ENCODE peak calls at places on chromosomes 3 and 15, in ten cellular contexts. I is tibial nerve; D is effector memory CD4-positive, alpha-beta T cell; T is fibroblast of lung; O is cardiac muscle cell; L is mammary epithelial cell; B is body of pancreas; F is thyroid gland; Y is transverse colon; N is ovary. M is an unnamed sample. For H3K4me1 and H3K9me3, the result is how much of the 10 kb centered on the place peaks cover.

GRCh38 chr3:171407746-171408145 is 52.5 kb downstream of the TNIK start:
- DNase-seq in I (no peak), D (no peak), T (peak), O (peak), L (peak), B (no peak), F (no peak), Y (no peak), N (no peak), M (no peak)

GRCh38 chr3:13401149-13401548 is 19.0 kb downstream of the NUP210 start:
- DNase-seq in I (no peak), D (no peak), T (no peak), O (no peak), L (no peak), B (no peak), F (peak), Y (no peak), N (no peak), M (no peak)

GRCh38 chr3:119352235-119352634 is 58.1 kb downstream of the ARHGAP31 start:
- DNase-seq in I (no peak), D (no peak), T (no peak), O (no peak), L (peak), B (no peak), F (no peak), Y (no peak), N (no peak), M (no peak)

GRCh38 chr3:138381950-138382715 is 33.8 kb downstream of the MRAS start:
- DNase-seq in I (peak), D (no peak), T (peak), O (peak), L (peak), B (peak), F (peak), Y (peak), N (peak), M (no peak)

GRCh38 chr3:160169139-160169830 is 55.9 kb upstream of the C3orf80 start:
- DNase-seq in I (no peak), D (no peak), T (peak), O (peak), L (peak), B (no peak), F (no peak), Y (no peak), N (no peak), M (no peak)

GRCh38 chr3:132556467-132557159 is 40.5 kb upstream of the ACKR4 start:
- DNase-seq in I (peak), D (no peak), T (peak), O (no peak), L (no peak), B (no peak), F (no peak), Y (no peak), N (no peak), M (no peak)

GRCh38 chr3:192188218-192188835 is 539.0 kb downstream of the FGF12 start:
- DNase-seq in I (no peak), D (no peak), T (peak), O (peak), L (peak), B (peak), F (peak), Y (peak), N (no peak), M (peak)

GRCh38 chr3:159800434-159801121 is 188.1 kb upstream of the IL12A start:
- DNase-seq in I (no peak), D (no peak), T (no peak), O (no peak), L (no peak), B (no peak), F (no peak), Y (no peak), N (no peak), M (no peak)

GRCh38 chr15:91694829-91695205 is 158.7 kb upstream of the SLCO3A1 start:
- DNase-seq in I (peak), D (no peak), T (peak), O (peak), L (peak), B (peak), F (peak), Y (peak), N (peak), M (no peak)

GRCh38 chr3:103644450-103644849 is 1209.6 kb downstream of the ZPLD1 start:
- DNase-seq in I (no peak), D (no peak), T (no peak), O (no peak), L (no peak), B (no peak), F (no peak), Y (no peak), N (no peak), M (no peak)

GRCh38 chr3:64616953-64617352 is 70.8 kb downstream of the ADAMTS9 start:
- DNase-seq in I (no peak), D (no peak), T (no peak), O (peak), L (no peak), B (no peak), F (no peak), Y (no peak), N (no peak), M (no peak)

GRCh38 chr15:68710536-68710935 is 110.2 kb downstream of the ANP32A start:
- DNase-seq in I (no peak), D (no peak), T (no peak), O (no peak), L (no peak), B (no peak), F (no peak), Y (no peak), N (no peak), M (no peak)

GRCh38 chr3:69914395-69914794 is 85.1 kb upstream of the SAMMSON start:
- DNase-seq in I (no peak), D (no peak), T (no peak), O (no peak), L (peak), B (no peak), F (no peak), Y (no peak), N (no peak), M (no peak)

GRCh38 chr3:188209740-188210139 is 55.8 kb downstream of the LPP start:
- DNase-seq in I (no peak), D (no peak), T (no peak), O (no peak), L (no peak), B (no peak), F (no peak), Y (no peak), N (no peak), M (no peak)

GRCh38 chr15:100373942-100374341 is 32.2 kb upstream of the ADAMTS17 start:
- DNase-seq in I (no peak), D (no peak), T (no peak), O (no peak), L (no peak), B (no peak), F (no peak), Y (no peak), N (no peak), M (no peak)

GRCh38 chr15:85440451-85440850 is 60.0 kb downstream of the AKAP13 start:
- DNase-seq in I (no peak), D (no peak), T (no peak), O (no peak), L (peak), B (no peak), F (no peak), Y (no peak), N (no peak), M (no peak)
- H3K4me1 ChIP-seq in I (under half), D (under half), T (under half), O (under half), L (under half), B (under half), F (under half), Y (under half), N (under half), M (under half)

DNA sequence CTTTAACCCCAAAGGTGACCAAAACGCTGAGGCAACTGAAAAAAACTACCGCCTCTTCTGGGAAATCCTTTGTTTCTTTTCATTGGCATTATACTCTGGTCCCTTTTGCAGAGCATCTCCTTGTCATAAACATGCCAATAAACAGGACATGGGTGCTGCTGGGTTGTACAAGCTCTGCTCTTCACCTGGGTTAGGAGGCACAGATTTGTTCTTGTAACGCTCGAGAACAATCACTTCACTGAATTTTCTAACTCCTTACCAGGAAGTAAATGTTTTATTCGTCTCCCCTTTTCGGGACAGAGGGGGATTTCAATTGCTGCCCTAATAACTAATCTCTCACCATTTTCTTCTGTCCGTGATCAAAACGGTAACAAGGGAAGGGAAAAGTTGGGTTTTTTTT is 1.3 kb downstream of the PLCH1 start:
- DNase-seq in I (no peak), D (no peak), T (no peak), O (no peak), L (no peak), B (no peak), F (no peak), Y (no peak), N (no peak), M (no peak)
- H3K4me3 ChIP-seq in I (peak), D (peak), T (peak), O (peak), L (peak), B (peak), F (peak), Y (peak), N (peak), M (peak)

GRCh38 chr15:20348291-20348899 is 193.2 kb downstream of the GOLGA6L6 start:
- DNase-seq in I (no peak), D (no peak), T (no peak), O (no peak), L (no peak), B (no peak), F (no peak), Y (no peak), N (peak), M (no peak)

GRCh38 chr15:20349774-20350498 is 191.7 kb downstream of the GOLGA6L6 start:
- DNase-seq in I (no peak), D (no peak), T (no peak), O (no peak), L (no peak), B (peak), F (no peak), Y (no peak), N (peak), M (no peak)

GRCh38 chr15:20346082-20346805 is 195.4 kb downstream of the GOLGA6L6 start:
- DNase-seq in I (no peak), D (no peak), T (no peak), O (no peak), L (peak), B (no peak), F (no peak), Y (no peak), N (peak), M (no peak)

GRCh38 chr15:20351448-20351961 is 190.1 kb downstream of the GOLGA6L6 start:
- DNase-seq in I (no peak), D (no peak), T (no peak), O (no peak), L (no peak), B (peak), F (no peak), Y (no peak), N (peak), M (no peak)

DNA sequence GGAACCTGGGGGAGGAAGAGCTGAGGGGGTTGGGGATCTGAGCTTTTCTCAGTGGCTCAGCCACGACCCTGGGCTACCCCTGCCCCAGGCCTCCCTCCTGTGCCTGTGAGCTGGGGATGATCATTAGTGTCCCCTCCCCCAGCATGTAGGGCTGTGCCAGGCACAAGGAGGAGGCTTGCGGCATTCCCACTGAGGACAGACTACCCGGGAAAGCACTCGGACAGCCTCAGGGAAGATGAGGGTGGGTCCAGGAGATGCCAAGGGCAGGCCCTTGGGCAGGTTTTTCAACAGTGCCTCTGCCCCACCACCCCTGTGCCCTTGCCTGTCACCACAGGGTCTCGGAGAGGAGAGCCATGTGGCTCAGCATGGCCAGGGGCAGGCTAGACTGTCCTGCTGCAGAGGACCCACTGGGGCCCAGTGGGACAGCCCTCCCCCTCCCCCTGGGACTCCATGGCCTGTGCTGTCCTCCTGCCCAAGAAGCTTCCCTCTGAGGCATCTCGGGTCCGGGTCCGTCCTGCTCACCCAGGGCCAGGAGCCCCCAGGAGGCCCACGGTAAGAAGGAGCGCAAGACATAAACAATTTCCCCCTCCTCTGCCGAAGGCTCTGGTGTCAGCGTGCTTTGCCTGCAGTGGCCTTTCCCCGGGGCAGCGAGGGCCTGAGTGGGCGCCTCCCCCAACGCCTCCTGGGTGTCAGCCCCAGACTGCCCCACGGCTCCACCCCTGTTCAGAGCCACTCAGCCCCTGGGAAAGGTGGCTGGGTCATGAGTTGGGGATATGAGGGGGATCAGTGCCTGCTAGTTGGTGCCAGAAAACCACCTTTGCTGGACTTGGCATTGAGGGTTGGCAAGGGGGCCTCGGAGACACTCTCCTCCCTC is 192.5 kb downstream of the GOLGA6L6 start:
- DNase-seq in I (no peak), D (no peak), T (no peak), O (no peak), L (no peak), B (peak), F (no peak), Y (no peak), N (peak), M (no peak)
- H3K9me3 ChIP-seq in I (under half), D (under half), T (under half), O (under half), L (under half), B (under half), F (under half), Y (under half), N (under half), M (under half)

GRCh38 chr15:63502137-63502801 is 2.1 kb upstream of the USP3 start:
- DNase-seq in I (no peak), D (no peak), T (peak), O (peak), L (no peak), B (peak), F (no peak), Y (peak), N (no peak), M (no peak)

GRCh38 chr15:63503739-63504246 is 600 bp upstream of the USP3 start:
- DNase-seq in I (no peak), D (peak), T (peak), O (peak), L (peak), B (peak), F (peak), Y (peak), N (peak), M (peak)

GRCh38 chr15:63501256-63502089 is 2.9 kb upstream of the USP3 start:
- DNase-seq in I (peak), D (peak), T (peak), O (peak), L (peak), B (peak), F (peak), Y (peak), N (peak), M (no peak)

GRCh38 chr15:63504247-63504978 is at the start of gene USP3:
- DNase-seq in I (peak), D (peak), T (peak), O (peak), L (peak), B (peak), F (peak), Y (peak), N (peak), M (peak)

DNA sequence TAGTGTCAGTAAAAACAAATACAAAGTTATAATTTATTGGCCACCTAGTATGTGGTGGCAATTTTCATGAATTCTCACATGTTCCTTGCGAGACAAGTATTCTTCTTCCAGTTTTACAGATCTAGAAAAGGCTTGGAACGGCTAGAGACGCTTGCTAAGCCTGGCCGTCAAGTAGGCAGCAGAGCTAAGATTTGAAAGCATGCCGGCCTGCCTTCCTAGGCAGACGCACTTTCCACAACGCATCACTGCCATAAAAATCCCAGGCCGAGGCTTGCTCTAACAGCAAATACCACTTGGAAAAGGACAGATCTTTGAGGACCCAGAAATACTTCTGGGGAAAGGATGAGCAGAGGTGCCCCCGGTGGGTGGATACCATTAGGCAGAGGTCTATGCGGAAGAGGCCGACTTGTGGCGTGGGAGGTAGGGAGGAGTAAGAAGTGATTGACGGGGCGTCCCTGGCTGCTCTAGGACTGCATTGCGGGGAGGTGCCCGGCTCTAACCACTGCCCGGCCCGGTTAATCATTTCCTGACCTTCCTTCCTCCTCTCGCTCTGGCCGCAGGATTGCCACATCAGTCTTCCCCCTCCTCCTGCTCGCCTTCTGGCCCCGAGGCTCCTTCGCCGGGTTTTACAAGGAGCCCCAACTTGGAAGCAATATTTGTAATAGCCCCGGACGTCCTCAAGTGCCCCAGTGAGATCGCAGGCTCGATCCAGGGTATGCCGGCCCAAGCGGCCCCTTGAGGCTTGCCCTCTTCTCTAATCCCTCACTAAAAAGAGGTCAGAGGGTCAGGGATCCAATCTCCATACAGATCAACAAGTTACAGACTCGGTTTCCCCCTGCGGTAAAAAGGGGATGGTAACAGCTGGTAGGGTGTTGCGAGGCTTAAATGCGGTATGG is 1.3 kb upstream of the USP3 start:
- DNase-seq in I (peak), D (peak), T (peak), O (peak), L (no peak), B (peak), F (peak), Y (peak), N (peak), M (no peak)
- H3K4me1 ChIP-seq in I (half or more), D (half or more), T (under half), O (under half), L (under half), B (half or more), F (under half), Y (under half), N (under half), M (under half)

GRCh38 chr15:99125061-99125990 is 20.4 kb downstream of the SYNM start:
- DNase-seq in I (no peak), D (no peak), T (no peak), O (no peak), L (no peak), B (no peak), F (no peak), Y (no peak), N (peak), M (no peak)

GRCh38 chr15:99121691-99122410 is 17.0 kb downstream of the SYNM start:
- DNase-seq in I (no peak), D (no peak), T (no peak), O (no peak), L (no peak), B (no peak), F (no peak), Y (no peak), N (no peak), M (no peak)

GRCh38 chr15:99124641-99125040 is 19.8 kb downstream of the SYNM start:
- DNase-seq in I (no peak), D (no peak), T (no peak), O (no peak), L (no peak), B (no peak), F (no peak), Y (no peak), N (peak), M (no peak)

GRCh38 chr15:99122831-99123705 is 18.2 kb downstream of the SYNM start:
- DNase-seq in I (no peak), D (no peak), T (no peak), O (no peak), L (no peak), B (no peak), F (no peak), Y (no peak), N (peak), M (no peak)

DNA sequence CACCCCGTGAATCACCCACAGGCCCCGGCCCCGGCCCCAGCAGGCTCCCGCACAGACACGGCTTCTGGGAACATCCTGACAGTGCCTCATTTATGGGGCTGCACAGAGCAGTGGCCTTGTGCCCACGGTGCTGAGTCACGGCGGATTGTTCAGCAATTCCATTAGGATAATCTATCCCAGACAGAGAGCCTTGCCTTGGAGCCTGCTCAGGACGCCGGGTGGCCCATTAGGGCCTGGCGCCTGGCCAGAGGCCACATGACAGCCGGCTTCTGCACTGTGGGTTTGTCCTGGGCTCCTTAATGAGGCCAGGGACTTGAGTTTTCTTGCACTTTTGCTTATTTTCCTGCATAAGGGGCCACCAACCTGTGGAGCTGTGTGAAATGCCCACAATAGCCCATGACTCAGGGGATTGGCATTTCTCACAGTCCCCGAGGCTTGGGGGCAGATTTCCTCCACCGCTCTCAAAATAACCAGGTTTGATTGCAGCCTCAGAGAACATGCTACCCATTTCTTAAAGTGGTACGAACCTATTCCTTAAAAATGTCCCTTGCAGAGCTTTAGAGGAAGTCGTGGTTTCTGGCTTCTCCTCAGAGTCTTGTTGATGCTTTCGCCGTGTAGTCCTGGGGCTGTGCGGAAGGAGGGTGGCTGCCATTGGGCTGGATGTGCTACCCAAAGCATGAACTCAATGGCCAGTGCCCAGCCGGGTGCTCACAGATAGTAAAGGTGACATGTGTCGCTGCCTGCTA is 19.0 kb downstream of the SYNM start:
- DNase-seq in I (peak), D (no peak), T (peak), O (peak), L (peak), B (peak), F (peak), Y (peak), N (peak), M (peak)
- H3K4me3 ChIP-seq in I (peak), D (no peak), T (peak), O (no peak), L (peak), B (no peak), F (no peak), Y (no peak), N (peak), M (peak)

GRCh38 chr15:82936966-82937647 is 15.4 kb downstream of the HOMER2 start:
- DNase-seq in I (no peak), D (no peak), T (no peak), O (no peak), L (peak), B (no peak), F (no peak), Y (no peak), N (no peak), M (no peak)
- H3K9me3 ChIP-seq in I (under half), D (under half), T (under half), O (under half), L (under half), B (under half), F (under half), Y (under half), N (under half), M (under half)

GRCh38 chr15:56969265-56969895 is 50.9 kb downstream of the TCF12 start:
- DNase-seq in I (no peak), D (no peak), T (no peak), O (no peak), L (peak), B (no peak), F (no peak), Y (no peak), N (no peak), M (no peak)
- H3K4me1 ChIP-seq in I (under half), D (under half), T (under half), O (under half), L (under half), B (under half), F (under half), Y (under half), N (under half), M (under half)

M was measured in BE2C.